ENCODE peak calls at places on chromosomes 2 and 18, in six cellular contexts. G is left ventricle myocardium inferior, Z is mammary epithelial cell, U is tibial artery, J is stomach, F is adrenal gland. L is an unnamed sample. For H3K4me1 and H3K27me3, the result is how much of the 10 kb centered on the place peaks cover.

GRCh38 chr2:236541008-236541562 is 28.5 kb upstream of the ACKR3 start:
- DNase-seq in G (no peak), Z (no peak), U (no peak), J (no peak), F (no peak), L (no peak)

GRCh38 chr2:11347403-11347965 is 3.0 kb upstream of the ROCK2 start:
- DNase-seq in G (no peak), Z (no peak), U (no peak), J (no peak), F (no peak), L (no peak)

GRCh38 chr2:152483276-152483996 is 148.5 kb downstream of the FMNL2 start:
- DNase-seq in G (no peak), Z (no peak), U (no peak), J (no peak), F (no peak), L (no peak)

GRCh38 chr18:36186461-36187137 is 698 bp upstream of the MOCOS start:
- DNase-seq in G (peak), Z (peak), U (peak), J (peak), F (peak), L (peak)

GRCh38 chr2:213122730-213123129 is 28.7 kb downstream of the IKZF2 start:
- DNase-seq in G (no peak), Z (no peak), U (no peak), J (no peak), F (no peak), L (no peak)

GRCh38 chr2:70043252-70043875 is 43.9 kb upstream of the PCBP1 start:
- DNase-seq in G (no peak), Z (no peak), U (no peak), J (peak), F (peak), L (no peak)

GRCh38 chr2:165952600-165953210 is 871 bp downstream of the TTC21B start:
- DNase-seq in G (no peak), Z (peak), U (no peak), J (no peak), F (no peak), L (no peak)

GRCh38 chr18:35525795-35526475 is 28.2 kb upstream of the INO80C start:
- DNase-seq in G (no peak), Z (no peak), U (no peak), J (no peak), F (peak), L (peak)

GRCh38 chr2:106176446-106177110 is 17.5 kb downstream of the UXS1 start:
- DNase-seq in G (no peak), Z (no peak), U (no peak), J (no peak), F (no peak), L (no peak)

GRCh38 chr2:118090387-118091139 is 2.3 kb downstream of the INSIG2 start:
- DNase-seq in G (no peak), Z (no peak), U (no peak), J (no peak), F (no peak), L (no peak)

GRCh38 chr2:70716131-70716766 is 51.8 kb downstream of the ADD2 start:
- DNase-seq in G (peak), Z (no peak), U (no peak), J (no peak), F (no peak), L (peak)

GRCh38 chr18:1075310-1075709 is 170.6 kb downstream of the ADCYAP1 start:
- DNase-seq in G (no peak), Z (no peak), U (no peak), J (no peak), F (no peak), L (no peak)

GRCh38 chr2:202030676-202031075 is 3.0 kb upstream of the FZD7 start:
- DNase-seq in G (no peak), Z (no peak), U (no peak), J (no peak), F (no peak), L (no peak)

GRCh38 chr2:233807215-233807865 is 29.2 kb downstream of the MROH2A start:
- DNase-seq in G (no peak), Z (no peak), U (peak), J (peak), F (peak), L (no peak)

GRCh38 chr2:201448701-201449100 is 2.6 kb downstream of the TRAK2 start:
- DNase-seq in G (no peak), Z (peak), U (no peak), J (no peak), F (no peak), L (no peak)

GRCh38 chr18:74413811-74414210 is 43.3 kb downstream of the DIPK1C start:
- DNase-seq in G (no peak), Z (no peak), U (no peak), J (no peak), F (no peak), L (no peak)

GRCh38 chr2:82027901-82028570 is 1723.5 kb upstream of the LRRTM1 start:
- DNase-seq in G (no peak), Z (no peak), U (no peak), J (no peak), F (no peak), L (no peak)

GRCh38 chr2:67561411-67561965 is 164.4 kb downstream of the ETAA1 start:
- DNase-seq in G (peak), Z (peak), U (peak), J (peak), F (peak), L (peak)

GRCh38 chr2:172090044-172090946 is 5.0 kb downstream of the DLX1 start:
- DNase-seq in G (no peak), Z (no peak), U (no peak), J (no peak), F (no peak), L (no peak)

GRCh38 chr18:9211955-9212354 is 75.4 kb downstream of the ANKRD12 start:
- DNase-seq in G (no peak), Z (no peak), U (no peak), J (no peak), F (no peak), L (no peak)

GRCh38 chr18:3791258-3791657 is 341.3 kb downstream of the TGIF1 start:
- DNase-seq in G (no peak), Z (no peak), U (no peak), J (no peak), F (no peak), L (no peak)

GRCh38 chr2:174535757-174536703 is 49.2 kb upstream of the GPR155 start:
- DNase-seq in G (no peak), Z (no peak), U (no peak), J (no peak), F (no peak), L (no peak)

GRCh38 chr18:37582306-37582705 is 16.7 kb upstream of the CELF4 start:
- DNase-seq in G (no peak), Z (no peak), U (no peak), J (no peak), F (no peak), L (no peak)

GRCh38 chr18:78659748-78660147 is 319.9 kb upstream of the SALL3 start:
- DNase-seq in G (no peak), Z (no peak), U (no peak), J (no peak), F (no peak), L (no peak)

DNA sequence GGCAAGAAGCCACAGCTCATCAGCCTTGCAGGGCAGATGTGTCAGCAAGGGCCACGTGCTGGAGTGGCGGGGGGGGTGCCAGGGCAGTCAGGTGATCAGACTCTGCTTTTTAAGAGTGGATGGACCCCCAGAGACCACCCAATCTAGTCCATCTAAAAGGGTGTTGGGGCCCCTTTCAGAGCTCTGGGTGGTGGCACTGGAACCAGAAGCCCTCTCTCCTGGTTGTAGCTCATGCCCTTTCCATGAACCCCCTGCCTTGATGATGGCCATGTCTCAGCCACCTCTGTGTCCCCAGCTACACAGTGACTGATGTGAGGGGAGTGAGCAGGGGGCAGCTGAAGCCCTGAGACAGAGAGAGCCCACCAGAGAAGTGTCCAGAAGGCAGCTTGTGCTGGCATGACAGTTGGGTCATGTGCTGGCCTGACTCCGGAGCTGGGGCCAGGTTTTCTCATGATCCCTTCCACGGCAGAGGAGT is 195.8 kb downstream of the ZFP36L2 start:
- DNase-seq in G (no peak), Z (no peak), U (no peak), J (no peak), F (no peak), L (no peak)
- H3K4me1 ChIP-seq in G (under half), Z (under half), U (under half), J (under half), F (under half), L (under half)

GRCh38 chr2:191113761-191114160 is 37.0 kb downstream of the STAT4 start:
- DNase-seq in G (no peak), Z (no peak), U (no peak), J (no peak), F (no peak), L (no peak)

GRCh38 chr2:191108331-191108730 is 42.5 kb downstream of the STAT4 start:
- DNase-seq in G (no peak), Z (no peak), U (no peak), J (no peak), F (no peak), L (no peak)

GRCh38 chr2:191114403-191114886 is 36.3 kb downstream of the STAT4 start:
- DNase-seq in G (no peak), Z (no peak), U (no peak), J (no peak), F (no peak), L (no peak)

GRCh38 chr2:191112448-191112901 is 38.3 kb downstream of the STAT4 start:
- DNase-seq in G (no peak), Z (no peak), U (no peak), J (no peak), F (no peak), L (no peak)

GRCh38 chr2:191109888-191110287 is 40.9 kb downstream of the STAT4 start:
- DNase-seq in G (no peak), Z (no peak), U (no peak), J (no peak), F (no peak), L (no peak)
- H3K4me3 ChIP-seq in G (no peak), Z (no peak), U (no peak), J (no peak), F (no peak), L (no peak)

GRCh38 chr2:29228276-29228675 is 113.1 kb downstream of the CLIP4 start:
- DNase-seq in G (no peak), Z (no peak), U (no peak), J (no peak), F (no peak), L (no peak)
- H3K27me3 ChIP-seq in G (half or more), Z (under half), U (under half), J (half or more), F (under half), L (under half)

GRCh38 chr2:239261796-239262475 is 138.9 kb downstream of the HDAC4 start:
- DNase-seq in G (no peak), Z (no peak), U (no peak), J (peak), F (peak), L (no peak)
- H3K4me1 ChIP-seq in G (half or more), Z (under half), U (under half), J (half or more), F (half or more), L (under half)

GRCh38 chr2:45441571-45441970 is 169.5 kb downstream of the SRBD1 start:
- DNase-seq in G (no peak), Z (peak), U (no peak), J (no peak), F (no peak), L (no peak)
- H3K4me3 ChIP-seq in G (no peak), Z (no peak), U (no peak), J (no peak), F (no peak), L (no peak)

GRCh38 chr2:110712737-110713136 is 19.6 kb upstream of the ACOXL start:
- DNase-seq in G (no peak), Z (no peak), U (no peak), J (no peak), F (no peak), L (no peak)

GRCh38 chr2:110702514-110702913 is 24.7 kb upstream of the BUB1 start:
- DNase-seq in G (no peak), Z (no peak), U (no peak), J (no peak), F (no peak), L (no peak)

GRCh38 chr2:110702981-110703380 is 25.1 kb upstream of the BUB1 start:
- DNase-seq in G (no peak), Z (no peak), U (no peak), J (no peak), F (no peak), L (no peak)

GRCh38 chr2:110713508-110714362 is 18.6 kb upstream of the ACOXL start:
- DNase-seq in G (no peak), Z (peak), U (no peak), J (no peak), F (no peak), L (no peak)

DNA sequence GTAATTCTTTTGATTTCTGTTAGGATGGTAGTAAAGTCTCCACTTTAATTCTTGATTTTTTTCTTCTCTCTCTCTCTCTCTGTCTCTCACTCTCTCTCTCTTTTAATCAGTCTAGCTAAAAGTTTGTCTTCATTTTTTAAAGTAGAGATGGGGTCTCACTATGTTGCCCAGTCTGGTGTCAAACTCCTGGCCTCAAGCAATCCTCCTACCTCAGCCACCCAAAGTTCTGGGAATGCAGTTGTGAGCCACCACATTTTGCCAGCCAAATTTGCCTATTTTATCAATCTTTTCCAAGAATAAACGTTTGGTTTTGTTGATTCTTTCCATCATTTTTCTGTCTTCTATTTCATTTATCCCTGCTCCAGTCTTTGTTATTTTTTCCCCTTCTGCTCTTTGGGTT is 23.9 kb upstream of the ACOXL start:
- DNase-seq in G (no peak), Z (no peak), U (no peak), J (no peak), F (no peak), L (no peak)
- H3K27me3 ChIP-seq in G (under half), Z (under half), U (under half), J (under half), F (under half), L (under half)

GRCh38 chr2:218293715-218294429 is 1.6 kb upstream of the TMBIM1 start:
- DNase-seq in G (no peak), Z (no peak), U (no peak), J (no peak), F (no peak), L (no peak)
- H3K4me1 ChIP-seq in G (half or more), Z (half or more), U (half or more), J (half or more), F (under half), L (under half)

GRCh38 chr2:150483532-150483931 is 3.9 kb downstream of the RND3 start:
- DNase-seq in G (no peak), Z (no peak), U (no peak), J (no peak), F (no peak), L (no peak)
- H3K4me3 ChIP-seq in G (peak), Z (no peak), U (no peak), J (peak), F (no peak), L (no peak)

GRCh38 chr2:65916177-65916576 is 483.8 kb upstream of the SPRED2 start:
- DNase-seq in G (no peak), Z (no peak), U (no peak), J (no peak), F (no peak), L (no peak)
- H3K27me3 ChIP-seq in G (under half), Z (under half), U (under half), J (under half), F (under half), L (under half)

GRCh38 chr2:218276986-218277755 is 6.9 kb downstream of the PNKD start:
- DNase-seq in G (no peak), Z (no peak), U (no peak), J (no peak), F (no peak), L (no peak)

GRCh38 chr2:218277921-218278320 is 7.6 kb downstream of the PNKD start:
- DNase-seq in G (no peak), Z (no peak), U (no peak), J (no peak), F (no peak), L (peak)

GRCh38 chr2:218281449-218281848 is 10.9 kb downstream of the TMBIM1 start:
- DNase-seq in G (no peak), Z (no peak), U (no peak), J (peak), F (peak), L (no peak)

GRCh38 chr2:218280260-218280870 is 10.0 kb downstream of the PNKD start:
- DNase-seq in G (no peak), Z (no peak), U (no peak), J (no peak), F (no peak), L (no peak)

DNA sequence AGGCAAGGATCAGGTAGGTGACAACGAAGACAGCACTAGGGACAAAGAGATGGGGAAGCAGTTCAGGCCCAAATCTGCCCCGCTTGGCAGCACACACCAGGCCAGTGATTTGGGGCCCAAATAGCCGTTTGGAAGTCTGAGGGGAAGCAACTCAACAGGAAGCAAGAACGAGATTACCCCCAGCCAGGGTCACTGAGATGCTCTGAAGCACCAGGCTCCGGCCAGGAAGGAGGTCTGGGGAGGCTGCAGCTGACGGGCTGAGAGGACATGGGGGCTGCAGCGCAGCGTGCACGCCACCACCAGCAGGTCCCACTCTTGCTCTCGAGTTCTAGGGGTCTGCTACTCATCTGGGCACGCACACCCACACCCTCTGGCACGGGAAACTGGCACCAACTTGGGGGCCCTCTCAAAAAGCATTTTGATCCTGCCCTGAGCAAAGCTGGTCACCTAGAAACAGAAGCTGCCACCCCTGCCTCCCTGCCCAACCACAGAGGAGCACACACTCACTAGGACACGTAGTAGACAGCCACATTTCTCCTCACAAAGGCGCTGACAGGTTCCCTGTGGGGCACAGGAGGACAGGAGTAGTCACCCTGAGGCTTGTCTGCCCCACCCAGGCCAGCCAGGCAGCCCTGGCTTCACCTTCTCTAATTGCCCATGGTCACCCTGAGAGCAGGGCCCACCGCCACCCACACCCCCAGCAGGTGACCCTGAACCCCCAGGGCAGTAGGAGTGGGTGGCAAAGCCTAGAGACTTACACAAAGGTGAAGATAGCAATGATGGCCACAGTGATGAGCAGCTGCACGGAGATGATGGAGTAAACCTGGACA is 8.4 kb downstream of the PNKD start:
- DNase-seq in G (no peak), Z (no peak), U (no peak), J (no peak), F (no peak), L (peak)
- H3K4me1 ChIP-seq in G (half or more), Z (under half), U (under half), J (half or more), F (under half), L (under half)